ENCODE peak calls at places on chromosomes 12 and 14, in nine cellular contexts. One of them, this sample, is unnamed.

GRCh38 chr12:42281281-42281680 is 43.2 kb upstream of the YAF2 start:
- DNase-seq in AG04450: no peak
- DNase-seq in upper lobe of left lung: no peak
- DNase-seq in adrenal gland: no peak
- DNase-seq in WERI-Rb-1: no peak
- DNase-seq in tibial nerve: no peak
- DNase-seq in brain microvascular endothelial cell: no peak
- DNase-seq in ovary: no peak
- DNase-seq in fibroblast of lung: no peak
- DNase-seq in this sample: no peak

GRCh38 chr14:96001866-96002510 is 37.2 kb upstream of the C14orf132 start:
- DNase-seq in WERI-Rb-1: peak; percentile 85
- DNase-seq in ovary: no peak
- DNase-seq in upper lobe of left lung: no peak
- DNase-seq in brain microvascular endothelial cell: no peak
- DNase-seq in tibial nerve: no peak
- DNase-seq in fibroblast of lung: peak; percentile 19
- DNase-seq in adrenal gland: no peak
- DNase-seq in AG04450: no peak
- DNase-seq in this sample: no peak

GRCh38 chr12:122366685-122367475 is 55.6 kb downstream of the CLIP1 start:
- DNase-seq in tibial nerve: peak; percentile 28
- DNase-seq in adrenal gland: peak; percentile 70
- DNase-seq in upper lobe of left lung: no peak
- DNase-seq in fibroblast of lung: peak; percentile 93
- DNase-seq in AG04450: peak; percentile 67
- DNase-seq in brain microvascular endothelial cell: peak; percentile 86
- DNase-seq in WERI-Rb-1: no peak
- DNase-seq in ovary: no peak
- DNase-seq in this sample: peak; percentile 86

GRCh38 chr14:53845813-53846693 is 110.6 kb downstream of the BMP4 start:
- DNase-seq in tibial nerve: no peak
- DNase-seq in AG04450: no peak
- DNase-seq in adrenal gland: no peak
- DNase-seq in ovary: no peak
- DNase-seq in WERI-Rb-1: no peak
- DNase-seq in upper lobe of left lung: no peak
- DNase-seq in brain microvascular endothelial cell: no peak
- DNase-seq in fibroblast of lung: no peak
- DNase-seq in this sample: no peak

GRCh38 chr14:52175982-52176502 is 91.5 kb upstream of the PTGDR start:
- DNase-seq in AG04450: no peak
- DNase-seq in adrenal gland: no peak
- DNase-seq in ovary: no peak
- DNase-seq in fibroblast of lung: no peak
- DNase-seq in tibial nerve: no peak
- DNase-seq in upper lobe of left lung: no peak
- DNase-seq in brain microvascular endothelial cell: no peak
- DNase-seq in WERI-Rb-1: no peak
- DNase-seq in this sample: no peak

GRCh38 chr14:63933110-63933509 is 80.3 kb downstream of the SYNE2 start:
- DNase-seq in upper lobe of left lung: no peak
- DNase-seq in fibroblast of lung: no peak
- DNase-seq in brain microvascular endothelial cell: no peak
- DNase-seq in ovary: no peak
- DNase-seq in WERI-Rb-1: no peak
- DNase-seq in tibial nerve: no peak
- DNase-seq in AG04450: no peak
- DNase-seq in adrenal gland: no peak
- DNase-seq in this sample: no peak

GRCh38 chr12:22851532-22851931 is 226.6 kb downstream of the ETNK1 start:
- DNase-seq in adrenal gland: no peak
- DNase-seq in WERI-Rb-1: no peak
- DNase-seq in tibial nerve: no peak
- DNase-seq in ovary: no peak
- DNase-seq in fibroblast of lung: no peak
- DNase-seq in AG04450: no peak
- DNase-seq in brain microvascular endothelial cell: no peak
- DNase-seq in upper lobe of left lung: no peak
- DNase-seq in this sample: no peak

GRCh38 chr12:114209852-114210251 is 196.1 kb downstream of the TBX5 start:
- DNase-seq in ovary: no peak
- DNase-seq in upper lobe of left lung: no peak
- DNase-seq in tibial nerve: no peak
- DNase-seq in brain microvascular endothelial cell: no peak
- DNase-seq in adrenal gland: no peak
- DNase-seq in AG04450: no peak
- DNase-seq in fibroblast of lung: no peak
- DNase-seq in WERI-Rb-1: no peak
- DNase-seq in this sample: no peak

GRCh38 chr12:48933664-48934311 is 8.5 kb upstream of the FKBP11 start:
- DNase-seq in adrenal gland: no peak
- DNase-seq in ovary: no peak
- DNase-seq in tibial nerve: no peak
- DNase-seq in brain microvascular endothelial cell: no peak
- DNase-seq in upper lobe of left lung: no peak
- DNase-seq in WERI-Rb-1: no peak
- DNase-seq in AG04450: no peak
- DNase-seq in fibroblast of lung: no peak
- DNase-seq in this sample: no peak

DNA sequence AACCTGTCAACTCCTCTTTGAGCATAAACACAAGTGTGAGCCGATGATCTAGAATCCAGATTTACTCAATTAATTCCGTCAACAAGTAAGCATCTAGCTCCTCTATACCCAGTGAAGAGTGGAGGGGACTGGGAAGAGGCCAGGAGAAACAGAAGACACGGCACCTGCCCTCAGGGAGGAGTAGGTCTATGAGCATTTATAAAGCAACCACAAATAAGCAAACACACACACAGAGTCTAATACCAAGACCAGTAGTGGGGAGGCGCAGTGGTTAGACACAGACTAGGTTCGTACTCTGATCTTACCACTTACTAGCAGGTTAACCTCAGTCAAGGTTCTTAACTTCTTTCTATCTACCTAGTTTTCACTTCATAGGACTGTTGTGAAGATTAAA is 5.9 kb upstream of the FOXN3 start:
- DNase-seq in fibroblast of lung: no peak
- DNase-seq in adrenal gland: no peak
- DNase-seq in tibial nerve: no peak
- DNase-seq in ovary: no peak
- DNase-seq in WERI-Rb-1: no peak
- DNase-seq in brain microvascular endothelial cell: no peak
- DNase-seq in AG04450: no peak
- DNase-seq in upper lobe of left lung: no peak
- DNase-seq in this sample: no peak
- H3K27ac ChIP-seq in fibroblast of lung: no peak overlapping the region
- H3K27ac ChIP-seq in adrenal gland: no peak overlapping the region
- H3K27ac ChIP-seq in tibial nerve: no peak overlapping the region
- H3K27ac ChIP-seq in ovary: no peak overlapping the region
- H3K27ac ChIP-seq in WERI-Rb-1: no peak overlapping the region
- H3K27ac ChIP-seq in brain microvascular endothelial cell: no peak overlapping the region
- H3K27ac ChIP-seq in AG04450: no peak overlapping the region
- H3K27ac ChIP-seq in upper lobe of left lung: peak overlapping the region; percentile 64
- H3K27ac ChIP-seq in this sample: no peak overlapping the region

GRCh38 chr14:36524874-36525745 is 5.1 kb upstream of the NKX2-1 start:
- DNase-seq in AG04450: no peak
- DNase-seq in brain microvascular endothelial cell: no peak
- DNase-seq in ovary: no peak
- DNase-seq in adrenal gland: no peak
- DNase-seq in WERI-Rb-1: no peak
- DNase-seq in tibial nerve: no peak
- DNase-seq in upper lobe of left lung: peak; percentile 93
- DNase-seq in fibroblast of lung: no peak
- DNase-seq in this sample: no peak
- TF ChIP-seq CTCF in AG04450: peak; percentile 32
- TF ChIP-seq CTCF in brain microvascular endothelial cell: peak; percentile 57
- TF ChIP-seq CTCF in ovary: no peak
- TF ChIP-seq CTCF in adrenal gland: no peak
- TF ChIP-seq CTCF in WERI-Rb-1: peak; percentile 62
- TF ChIP-seq CTCF in tibial nerve: peak; percentile 23
- TF ChIP-seq CTCF in upper lobe of left lung: peak; percentile 61
- TF ChIP-seq CTCF in fibroblast of lung: no peak
- TF ChIP-seq CTCF in this sample: peak; percentile 26

GRCh38 chr14:24258548-24259265 is 4.3 kb downstream of the TGM1 start:
- DNase-seq in fibroblast of lung: no peak
- DNase-seq in adrenal gland: no peak
- DNase-seq in tibial nerve: no peak
- DNase-seq in AG04450: no peak
- DNase-seq in WERI-Rb-1: no peak
- DNase-seq in upper lobe of left lung: no peak
- DNase-seq in brain microvascular endothelial cell: no peak
- DNase-seq in ovary: no peak
- DNase-seq in this sample: no peak
- H3K27ac ChIP-seq in fibroblast of lung: no peak overlapping the region
- H3K27ac ChIP-seq in adrenal gland: no peak overlapping the region
- H3K27ac ChIP-seq in tibial nerve: no peak overlapping the region
- H3K27ac ChIP-seq in AG04450: no peak overlapping the region
- H3K27ac ChIP-seq in WERI-Rb-1: no peak overlapping the region
- H3K27ac ChIP-seq in upper lobe of left lung: no peak overlapping the region
- H3K27ac ChIP-seq in brain microvascular endothelial cell: no peak overlapping the region
- H3K27ac ChIP-seq in ovary: no peak overlapping the region
- H3K27ac ChIP-seq in this sample: peak overlapping the region; percentile 96

DNA sequence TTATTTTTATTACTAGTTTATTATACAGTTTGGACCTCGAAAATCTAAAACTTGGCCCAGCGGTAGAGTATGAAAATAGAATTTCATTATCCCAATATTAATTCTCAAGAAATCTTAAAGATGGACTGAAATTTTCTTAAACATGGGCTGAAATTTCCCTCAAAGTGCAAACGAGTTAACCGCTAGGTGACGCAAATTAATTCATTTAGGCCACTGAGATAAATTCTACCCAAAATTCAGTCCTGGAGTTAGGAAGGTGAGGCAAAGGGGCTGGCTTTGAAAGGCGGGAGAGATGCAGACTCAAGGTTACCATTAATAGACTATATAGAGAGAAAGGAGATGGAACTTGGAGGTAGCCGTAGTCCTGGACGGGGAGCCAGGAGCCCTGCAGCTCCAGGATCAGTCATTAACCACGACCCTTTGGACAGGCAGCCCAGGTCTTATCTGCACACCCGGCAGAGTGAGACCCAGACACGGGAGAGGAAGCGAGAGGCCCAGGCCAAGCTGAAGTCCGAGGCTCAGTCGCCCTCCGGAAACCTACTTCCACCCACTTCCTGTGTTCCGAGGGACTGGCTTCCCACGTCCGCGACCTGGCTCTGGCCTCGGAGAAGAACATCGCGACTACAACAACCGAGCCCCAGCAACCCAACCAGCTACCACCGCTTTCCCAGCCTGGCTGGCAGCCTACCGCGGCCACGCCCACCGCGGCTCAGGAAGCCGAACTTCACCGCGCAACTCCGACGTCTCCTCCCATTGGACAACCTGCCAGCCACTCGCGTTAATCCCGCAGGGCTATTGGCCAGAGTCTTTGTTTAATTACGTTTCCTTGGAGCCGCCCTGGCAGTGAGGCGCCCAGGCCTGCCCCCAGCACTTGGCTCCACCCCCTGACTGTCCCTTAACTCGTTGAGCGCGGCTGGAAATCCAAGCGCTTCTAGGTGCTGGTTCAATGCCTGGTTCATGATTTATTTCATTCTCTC is at the start of gene EFCAB11:
- DNase-seq in ovary: peak; percentile 97
- DNase-seq in tibial nerve: peak; percentile 92
- DNase-seq in upper lobe of left lung: peak; percentile 97
- DNase-seq in brain microvascular endothelial cell: peak; percentile 98
- DNase-seq in adrenal gland: peak; percentile 98
- DNase-seq in WERI-Rb-1: peak; percentile 98
- DNase-seq in fibroblast of lung: peak; percentile 99
- DNase-seq in AG04450: peak; percentile 94
- DNase-seq in this sample: peak; percentile 96
- TF ChIP-seq CTCF in ovary: no peak
- TF ChIP-seq CTCF in tibial nerve: no peak
- TF ChIP-seq CTCF in upper lobe of left lung: no peak
- TF ChIP-seq CTCF in brain microvascular endothelial cell: peak; percentile 24
- TF ChIP-seq CTCF in adrenal gland: peak; percentile 19
- TF ChIP-seq CTCF in WERI-Rb-1: no peak
- TF ChIP-seq CTCF in fibroblast of lung: peak; percentile 3
- TF ChIP-seq CTCF in AG04450: peak; percentile 15
- TF ChIP-seq CTCF in this sample: peak; percentile 55

DNA sequence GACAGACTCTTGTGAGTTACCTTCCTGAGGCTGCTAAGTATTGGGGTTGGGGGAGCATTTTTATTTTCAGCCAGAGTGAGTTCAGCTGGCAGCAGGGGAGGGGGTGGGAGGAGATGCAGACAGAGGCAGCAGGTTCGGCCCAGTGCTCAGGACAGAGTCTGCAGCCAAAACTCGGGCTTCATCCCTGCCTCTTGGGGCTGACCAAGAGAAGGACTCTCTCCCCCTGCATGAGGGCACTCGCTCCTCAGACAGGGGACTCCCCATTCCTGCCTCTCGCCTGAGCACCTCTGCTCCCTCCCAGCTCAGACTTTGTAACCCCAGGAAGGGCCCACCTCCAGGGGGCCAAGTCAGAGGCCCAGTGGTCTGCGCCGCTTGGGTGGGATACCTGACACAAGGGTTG is 1.1 kb upstream of the AKT1 start:
- DNase-seq in ovary: no peak
- DNase-seq in AG04450: no peak
- DNase-seq in WERI-Rb-1: no peak
- DNase-seq in brain microvascular endothelial cell: no peak
- DNase-seq in tibial nerve: no peak
- DNase-seq in upper lobe of left lung: peak; percentile 27
- DNase-seq in adrenal gland: no peak
- DNase-seq in fibroblast of lung: no peak
- DNase-seq in this sample: no peak
- H3K27ac ChIP-seq in ovary: peak overlapping the region; percentile 69
- H3K27ac ChIP-seq in AG04450: no peak overlapping the region
- H3K27ac ChIP-seq in WERI-Rb-1: no peak overlapping the region
- H3K27ac ChIP-seq in brain microvascular endothelial cell: no peak overlapping the region
- H3K27ac ChIP-seq in tibial nerve: peak overlapping the region; percentile 11
- H3K27ac ChIP-seq in upper lobe of left lung: peak overlapping the region; percentile 98
- H3K27ac ChIP-seq in adrenal gland: peak overlapping the region; percentile 80
- H3K27ac ChIP-seq in fibroblast of lung: no peak overlapping the region
- H3K27ac ChIP-seq in this sample: peak overlapping the region; percentile 84

DNA sequence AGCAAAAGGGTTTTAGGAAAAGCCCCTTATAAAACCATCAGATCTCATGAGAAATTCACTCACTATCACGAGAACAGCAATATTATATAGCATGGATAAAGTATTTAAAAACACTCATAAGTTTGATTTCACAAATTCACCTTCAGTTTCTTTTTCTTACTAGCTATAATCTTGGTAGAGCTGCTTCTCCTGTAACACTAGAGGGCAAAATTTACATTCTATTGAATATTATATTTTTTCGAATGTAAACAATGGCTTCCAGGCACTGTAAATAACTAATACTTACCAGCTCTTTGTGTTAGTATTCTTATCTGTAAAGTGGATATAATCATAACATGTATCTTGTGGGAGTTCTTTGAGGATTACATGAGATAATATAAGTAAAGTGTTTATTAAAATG is 259.6 kb downstream of the CCER1 start:
- DNase-seq in WERI-Rb-1: no peak
- DNase-seq in ovary: no peak
- DNase-seq in AG04450: no peak
- DNase-seq in brain microvascular endothelial cell: no peak
- DNase-seq in fibroblast of lung: no peak
- DNase-seq in upper lobe of left lung: no peak
- DNase-seq in tibial nerve: no peak
- DNase-seq in adrenal gland: no peak
- DNase-seq in this sample: no peak
- TF ChIP-seq CTCF in WERI-Rb-1: no peak
- TF ChIP-seq CTCF in ovary: no peak
- TF ChIP-seq CTCF in AG04450: peak; percentile 50
- TF ChIP-seq CTCF in brain microvascular endothelial cell: peak; percentile 24
- TF ChIP-seq CTCF in fibroblast of lung: no peak
- TF ChIP-seq CTCF in upper lobe of left lung: no peak
- TF ChIP-seq CTCF in tibial nerve: no peak
- TF ChIP-seq CTCF in adrenal gland: no peak
- TF ChIP-seq CTCF in this sample: peak; percentile 9

GRCh38 chr12:64180951-64181350 is 41.1 kb downstream of the KICS2 start:
- DNase-seq in tibial nerve: no peak
- DNase-seq in brain microvascular endothelial cell: peak; percentile 60
- DNase-seq in AG04450: no peak
- DNase-seq in upper lobe of left lung: no peak
- DNase-seq in fibroblast of lung: peak; percentile 80
- DNase-seq in ovary: no peak
- DNase-seq in WERI-Rb-1: no peak
- DNase-seq in adrenal gland: no peak
- DNase-seq in this sample: no peak
- H3K27ac ChIP-seq in tibial nerve: no peak overlapping the region
- H3K27ac ChIP-seq in brain microvascular endothelial cell: peak overlapping the region; percentile 96
- H3K27ac ChIP-seq in AG04450: peak overlapping the region; percentile 98
- H3K27ac ChIP-seq in upper lobe of left lung: no peak overlapping the region
- H3K27ac ChIP-seq in fibroblast of lung: peak overlapping the region; percentile 90
- H3K27ac ChIP-seq in ovary: no peak overlapping the region
- H3K27ac ChIP-seq in WERI-Rb-1: no peak overlapping the region
- H3K27ac ChIP-seq in adrenal gland: peak overlapping the region; percentile 82
- H3K27ac ChIP-seq in this sample: no peak overlapping the region

This sample was measured in RWPE1.